ENCODE peak calls at places on chromosome 13, in seven cellular contexts. C is tibial artery, P is cardiac muscle cell, U is ovary, W is neural progenitor cell, S is transverse colon, J is psoas muscle. G is an unnamed sample. For H3K4me1, the result is how much of the 10 kb centered on the place peaks cover.

GRCh38 chr13:67117010-67117550 is 113.1 kb downstream of the PCDH9 start:
- DNase-seq in C (no peak), J (no peak), W (peak), S (no peak), U (no peak), P (peak), G (no peak)

GRCh38 chr13:77386046-77386445 is 59.2 kb upstream of the MYCBP2 start:
- DNase-seq in W (no peak), P (no peak), S (no peak), J (no peak), C (no peak), U (no peak), G (no peak)

GRCh38 chr13:85313761-85314503 is 485.3 kb downstream of the SLITRK6 start:
- DNase-seq in U (no peak), J (no peak), W (no peak), C (no peak), P (peak), S (no peak), G (no peak)

GRCh38 chr13:60448907-60449510 is 52.0 kb downstream of the TDRD3 start:
- DNase-seq in W (peak), P (peak), C (no peak), S (no peak), U (no peak), J (no peak), G (peak)

GRCh38 chr13:105608132-105608531 is 927.3 kb downstream of the EFNB2 start:
- DNase-seq in J (no peak), C (no peak), U (no peak), S (no peak), P (no peak), W (no peak), G (no peak)

GRCh38 chr13:78326608-78327007 is 276.7 kb downstream of the POU4F1 start:
- DNase-seq in C (no peak), P (no peak), S (no peak), U (no peak), J (no peak), W (no peak), G (no peak)

GRCh38 chr13:23705578-23705977 is 135.4 kb downstream of the TNFRSF19 start:
- DNase-seq in S (no peak), C (no peak), U (no peak), J (no peak), P (peak), W (no peak), G (no peak)

GRCh38 chr13:97567510-97568243 is 133.7 kb downstream of the RAP2A start:
- DNase-seq in U (no peak), J (peak), S (peak), W (no peak), P (peak), C (no peak), G (no peak)

GRCh38 chr13:97142452-97142851 is 79.7 kb upstream of the MBNL2 start:
- DNase-seq in C (no peak), J (peak), U (no peak), P (peak), S (peak), W (no peak), G (peak)

GRCh38 chr13:85742355-85742754 is 56.9 kb downstream of the SLITRK6 start:
- DNase-seq in U (no peak), S (no peak), W (no peak), P (no peak), C (no peak), J (no peak), G (no peak)

GRCh38 chr13:106503730-106504129 is 31.7 kb downstream of the EFNB2 start:
- DNase-seq in P (no peak), U (no peak), S (no peak), C (no peak), W (no peak), J (no peak), G (no peak)

GRCh38 chr13:85142351-85142750 is 656.9 kb downstream of the SLITRK6 start:
- DNase-seq in J (no peak), P (no peak), W (no peak), C (no peak), S (no peak), U (no peak), G (no peak)

GRCh38 chr13:97223711-97224461 is 1.8 kb downstream of the MBNL2 start:
- DNase-seq in S (peak), P (peak), J (peak), C (peak), W (peak), U (peak), G (peak)

GRCh38 chr13:41606646-41607045 is 149.3 kb downstream of the RGCC start:
- DNase-seq in J (no peak), C (no peak), P (no peak), W (no peak), U (no peak), S (no peak), G (no peak)

GRCh38 chr13:100388923-100389322 is 199.7 kb downstream of the GGACT start:
- DNase-seq in J (no peak), S (no peak), C (no peak), U (no peak), W (no peak), P (no peak), G (no peak)

GRCh38 chr13:21625366-21625765 is 21.4 kb upstream of the MICU2 start:
- DNase-seq in P (peak), C (no peak), W (no peak), J (no peak), S (peak), U (no peak), G (no peak)

GRCh38 chr13:97235549-97236206 is 13.5 kb downstream of the MBNL2 start:
- DNase-seq in U (no peak), C (no peak), P (no peak), W (no peak), J (no peak), S (peak), G (no peak)

GRCh38 chr13:102591988-102592781 is 4.6 kb upstream of the TPP2 start:
- DNase-seq in U (peak), S (peak), W (peak), J (peak), P (peak), C (peak), G (peak)

GRCh38 chr13:106527806-106528205 is 7.7 kb downstream of the EFNB2 start:
- DNase-seq in S (no peak), C (no peak), U (no peak), P (no peak), J (no peak), W (no peak), G (no peak)

GRCh38 chr13:75326173-75327131 is 155.5 kb downstream of the TBC1D4 start:
- DNase-seq in J (no peak), P (peak), C (no peak), W (no peak), U (no peak), S (no peak), G (no peak)

GRCh38 chr13:91722267-91722884 is 324.0 kb downstream of the GPC5 start:
- DNase-seq in S (no peak), U (no peak), P (peak), J (no peak), C (no peak), W (peak), G (no peak)

GRCh38 chr13:36840718-36841250 is 21.8 kb downstream of the RFXAP start:
- DNase-seq in W (no peak), U (no peak), P (no peak), C (no peak), S (no peak), J (no peak), G (no peak)
- H3K4me3 ChIP-seq in W (no peak), U (no peak), P (no peak), C (no peak), S (no peak), J (no peak), G (no peak)

DNA sequence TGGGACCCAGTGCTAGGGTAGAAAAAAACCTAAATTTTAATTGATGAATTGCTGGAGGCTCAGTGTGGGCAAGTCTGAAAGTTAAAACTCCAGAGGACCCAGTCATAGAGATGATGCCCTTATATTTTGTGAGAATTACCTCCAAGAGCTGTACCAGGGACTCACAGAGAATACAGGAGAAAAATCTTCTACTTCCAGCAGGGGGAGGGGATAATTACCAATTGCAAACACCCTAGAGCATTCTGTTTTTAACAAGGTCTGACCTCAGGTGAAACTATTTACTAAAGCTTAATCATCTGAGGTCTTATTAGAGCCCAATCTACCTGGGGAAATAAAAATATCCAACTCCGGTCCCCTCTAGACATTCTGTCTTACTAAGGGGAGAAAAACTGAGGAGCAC is 994.7 kb upstream of the MIR17HG start:
- DNase-seq in U (no peak), C (no peak), S (no peak), J (no peak), P (no peak), W (no peak), G (no peak)
- TF ChIP-seq CTCF in U (no peak), C (no peak), S (no peak), J (no peak), P (no peak), W (no peak), G (no peak)

DNA sequence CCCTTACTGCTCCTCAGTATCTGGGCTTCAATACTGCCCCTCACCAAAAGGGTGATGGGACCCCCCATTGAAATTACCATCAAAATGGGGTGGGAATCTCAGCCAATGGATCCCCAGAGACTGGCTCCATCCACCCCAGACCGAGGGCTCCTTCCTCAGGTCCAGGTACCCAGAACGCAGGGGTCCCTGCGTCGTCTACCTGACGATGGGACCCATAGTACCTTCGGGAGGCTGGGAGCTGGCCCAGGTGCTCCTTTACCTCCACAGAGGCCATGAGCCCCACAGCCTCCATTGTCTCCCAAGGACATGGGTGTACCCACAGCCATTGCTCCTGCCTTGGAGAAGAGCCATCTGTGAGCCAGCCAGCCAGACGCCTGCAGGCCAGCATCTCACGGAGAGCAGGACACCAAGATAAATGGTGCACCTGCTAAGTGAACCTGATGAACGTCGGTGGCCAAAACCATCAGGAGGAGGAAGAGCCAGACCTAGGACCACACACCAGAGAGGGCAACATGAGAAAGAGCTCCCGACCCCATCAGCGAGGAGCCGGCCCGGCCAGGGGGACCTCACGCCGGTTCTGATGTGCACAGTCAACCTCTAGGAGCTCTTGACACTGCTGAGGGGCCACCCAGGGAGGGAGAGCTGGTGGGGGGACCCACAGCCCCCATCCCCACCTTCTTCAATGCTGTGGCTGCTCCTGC is 156.8 kb upstream of the SOX1 start:
- DNase-seq in P (no peak), W (no peak), J (no peak), S (no peak), C (no peak), U (no peak), G (no peak)
- H3K4me1 ChIP-seq in P (under half), W (under half), J (under half), S (under half), C (under half), U (under half), G (under half)

GRCh38 chr13:40389081-40389641 is 277.3 kb downstream of the FOXO1 start:
- DNase-seq in J (no peak), C (no peak), P (no peak), W (no peak), S (no peak), U (no peak), G (no peak)
- H3K4me3 ChIP-seq in J (no peak), C (no peak), P (no peak), W (no peak), S (no peak), U (no peak), G (no peak)

DNA sequence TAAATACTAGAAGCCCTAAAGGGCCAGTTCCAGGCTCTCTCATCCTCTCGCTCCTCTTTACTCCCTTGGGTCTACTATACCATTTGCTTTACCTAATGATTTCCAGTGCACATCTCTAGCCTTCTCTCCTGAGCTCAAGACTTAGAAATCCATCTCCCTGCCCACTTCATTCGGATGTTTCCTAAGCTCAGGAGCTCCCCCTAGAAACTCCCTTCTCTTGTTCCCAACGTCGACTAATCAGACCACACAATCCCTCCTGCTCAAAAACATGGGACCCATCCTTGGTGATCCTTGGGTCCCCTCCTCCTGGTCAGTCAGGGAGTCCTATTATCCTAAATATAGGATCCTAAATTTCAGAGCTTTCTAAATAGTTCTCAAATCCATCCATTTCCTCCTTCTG is 21.1 kb upstream of the STK24 start:
- DNase-seq in S (no peak), U (no peak), P (peak), J (no peak), W (peak), C (no peak), G (no peak)
- TF ChIP-seq CTCF in S (no peak), U (no peak), P (peak), J (no peak), W (peak), C (no peak), G (no peak)